ENCODE peak calls at places on chromosomes 12 and 14, in nine cellular contexts. W is AG09319, U is BE2C, L is endothelial cell, K is fibroblast of mammary gland, Y is thoracic aorta, B is nephron progenitor cell, Z is A549, Q is lung. G is an unnamed sample.

GRCh38 chr14:74085047-74085637 is 386 bp downstream of the LIN52 start:
- DNase-seq in W (no peak), Z (peak), U (no peak), L (no peak), K (peak), B (peak), Q (no peak), Y (no peak), G (no peak)

GRCh38 chr14:23379331-23380196 is 2.7 kb downstream of the CMTM5 start:
- DNase-seq in Q (peak), Y (no peak), W (no peak), L (peak), Z (peak), B (peak), K (peak), U (peak), G (peak)

GRCh38 chr14:79514700-79515099 is 696.6 kb downstream of the DIO2 start:
- DNase-seq in Y (no peak), Z (no peak), W (no peak), B (no peak), U (no peak), L (no peak), K (peak), Q (no peak), G (no peak)

GRCh38 chr12:127966331-127966730 is 300.6 kb upstream of the TMEM132C start:
- DNase-seq in B (no peak), Y (no peak), W (no peak), U (no peak), L (no peak), K (no peak), Z (no peak), Q (no peak), G (no peak)

GRCh38 chr12:121128908-121129704 is 3.6 kb upstream of the P2RX7 start:
- DNase-seq in B (no peak), L (peak), K (peak), W (no peak), Q (peak), U (peak), Z (peak), Y (peak), G (peak)

GRCh38 chr12:125089626-125090025 is 24.4 kb downstream of the AACS start:
- DNase-seq in K (no peak), Y (no peak), W (no peak), B (no peak), U (no peak), Q (no peak), Z (no peak), L (no peak), G (no peak)

GRCh38 chr12:16526693-16527092 is 79.3 kb downstream of the LMO3 start:
- DNase-seq in Z (no peak), Y (no peak), K (peak), Q (no peak), B (no peak), L (no peak), U (no peak), W (peak), G (no peak)

GRCh38 chr12:38399711-38400205 is 83.2 kb downstream of the ALG10B start:
- DNase-seq in Q (no peak), W (no peak), U (no peak), B (no peak), L (no peak), K (no peak), Z (no peak), Y (no peak), G (no peak)

GRCh38 chr14:92546347-92547053 is 32.9 kb downstream of the RIN3 start:
- DNase-seq in Z (peak), L (no peak), B (no peak), K (peak), U (no peak), Q (no peak), W (no peak), Y (no peak), G (no peak)

GRCh38 chr12:26711072-26711471 is 121.9 kb downstream of the ITPR2 start:
- DNase-seq in Q (no peak), Y (no peak), U (no peak), B (no peak), Z (no peak), W (peak), K (no peak), L (no peak), G (no peak)

GRCh38 chr14:75926431-75926830 is 55.4 kb downstream of the TGFB3 start:
- DNase-seq in Q (no peak), Z (no peak), Y (no peak), W (no peak), K (peak), U (no peak), L (no peak), B (no peak), G (no peak)

GRCh38 chr12:53180270-53180930 is at the start of the genes CSAD and ZNF740:
- DNase-seq in B (peak), Q (peak), Y (peak), K (peak), U (peak), W (peak), L (peak), Z (peak), G (peak)

GRCh38 chr12:102501773-102502172 is 21.4 kb upstream of the IGF1 start:
- DNase-seq in L (no peak), Y (no peak), Q (no peak), Z (no peak), K (no peak), U (no peak), W (no peak), B (no peak), G (no peak)

GRCh38 chr12:89225808-89226368 is 126.4 kb downstream of the DUSP6 start:
- DNase-seq in L (no peak), Y (no peak), U (no peak), B (no peak), K (peak), Q (peak), W (peak), Z (no peak), G (no peak)

GRCh38 chr12:107385518-107385917 is 292.2 kb upstream of the CRY1 start:
- DNase-seq in L (no peak), W (no peak), B (no peak), K (peak), Q (no peak), U (no peak), Z (no peak), Y (no peak), G (no peak)

GRCh38 chr14:46574976-46575375 is 76.6 kb downstream of the RPL10L start:
- DNase-seq in U (no peak), L (no peak), B (no peak), Y (no peak), K (no peak), Z (no peak), Q (no peak), W (no peak), G (no peak)

GRCh38 chr14:53993920-53994607 is 37.4 kb upstream of the BMP4 start:
- DNase-seq in K (no peak), L (no peak), Y (no peak), W (no peak), Q (no peak), B (no peak), U (no peak), Z (no peak), G (no peak)

GRCh38 chr12:752673-753400 is 458 bp downstream of the WNK1 start:
- DNase-seq in B (peak), Z (no peak), W (peak), L (peak), Q (peak), U (peak), Y (no peak), K (peak), G (no peak)

GRCh38 chr14:92651106-92651792 is 97.2 kb downstream of the LGMN start:
- DNase-seq in U (no peak), Q (peak), Y (no peak), L (no peak), K (peak), B (no peak), Z (no peak), W (no peak), G (peak)

GRCh38 chr12:30827406-30828055 is 72.8 kb upstream of the CAPRIN2 start:
- DNase-seq in Y (no peak), L (no peak), Q (no peak), Z (no peak), K (no peak), W (no peak), U (no peak), B (no peak), G (no peak)

GRCh38 chr14:73176673-73177072 is 40.4 kb downstream of the PSEN1 start:
- DNase-seq in L (no peak), Y (no peak), B (no peak), Q (no peak), U (no peak), W (no peak), Z (no peak), K (peak), G (no peak)

GRCh38 chr12:106759526-106760183 is 14.8 kb upstream of the RIC8B start:
- DNase-seq in L (no peak), B (peak), Z (no peak), W (no peak), U (no peak), K (peak), Q (no peak), Y (no peak), G (no peak)

GRCh38 chr12:56634837-56635538 is 4.9 kb upstream of the BAZ2A start:
- DNase-seq in B (peak), Y (no peak), Q (peak), U (peak), W (no peak), L (peak), Z (peak), K (peak), G (peak)

GRCh38 chr12:9347328-9348127 is 139.3 kb upstream of the PZP start:
- DNase-seq in U (no peak), Y (no peak), Q (no peak), B (no peak), Z (no peak), L (no peak), W (no peak), K (peak), G (no peak)

GRCh38 chr12:53696285-53696654 is 20.4 kb upstream of the ATP5MC2 start:
- DNase-seq in W (no peak), Q (peak), U (peak), K (peak), Z (peak), Y (no peak), B (peak), L (peak), G (no peak)

GRCh38 chr12:92051441-92051840 is 94.2 kb downstream of the BTG1 start:
- DNase-seq in L (no peak), B (no peak), W (no peak), Z (no peak), K (no peak), U (no peak), Y (no peak), Q (no peak), G (no peak)

GRCh38 chr14:75147423-75148071 is 20.7 kb upstream of the NEK9 start:
- DNase-seq in Z (no peak), K (peak), Q (peak), W (peak), U (no peak), Y (no peak), B (peak), L (peak), G (no peak)

GRCh38 chr12:115920395-115921183 is 356.9 kb downstream of the MED13L start:
- DNase-seq in Y (no peak), U (no peak), B (no peak), K (no peak), Z (no peak), Q (no peak), W (no peak), L (no peak), G (no peak)

GRCh38 chr14:33512201-33512600 is 438.7 kb downstream of the EGLN3 start:
- DNase-seq in W (no peak), Y (no peak), B (no peak), Q (no peak), L (no peak), U (no peak), Z (no peak), K (peak), G (no peak)

GRCh38 chr14:102000902-102001301 is 36.5 kb downstream of the DYNC1H1 start:
- DNase-seq in U (no peak), L (no peak), Q (no peak), W (no peak), K (no peak), Y (no peak), B (no peak), Z (no peak), G (no peak)

GRCh38 chr12:123780956-123781355 is 18.9 kb downstream of the DNAH10 start:
- DNase-seq in W (no peak), Y (no peak), Q (no peak), Z (no peak), L (no peak), U (no peak), B (no peak), K (no peak), G (no peak)

GRCh38 chr12:90910958-90911357 is 44.0 kb downstream of the CCER1 start:
- DNase-seq in K (no peak), W (no peak), Y (no peak), L (no peak), U (no peak), Z (no peak), Q (no peak), B (no peak), G (no peak)

GRCh38 chr14:61238611-61239010 is 42.5 kb downstream of the TMEM30B start:
- DNase-seq in Z (no peak), Y (no peak), Q (no peak), W (no peak), K (no peak), L (no peak), U (no peak), B (no peak), G (no peak)

GRCh38 chr14:93800038-93800937 is 12.0 kb upstream of the PRIMA1 start:
- DNase-seq in K (peak), Z (no peak), W (no peak), Q (no peak), B (no peak), Y (no peak), U (no peak), L (no peak), G (no peak)

GRCh38 chr14:93799617-93800016 is 11.3 kb upstream of the PRIMA1 start:
- DNase-seq in W (no peak), Q (no peak), L (no peak), K (no peak), U (no peak), B (no peak), Z (no peak), Y (no peak), G (no peak)

DNA sequence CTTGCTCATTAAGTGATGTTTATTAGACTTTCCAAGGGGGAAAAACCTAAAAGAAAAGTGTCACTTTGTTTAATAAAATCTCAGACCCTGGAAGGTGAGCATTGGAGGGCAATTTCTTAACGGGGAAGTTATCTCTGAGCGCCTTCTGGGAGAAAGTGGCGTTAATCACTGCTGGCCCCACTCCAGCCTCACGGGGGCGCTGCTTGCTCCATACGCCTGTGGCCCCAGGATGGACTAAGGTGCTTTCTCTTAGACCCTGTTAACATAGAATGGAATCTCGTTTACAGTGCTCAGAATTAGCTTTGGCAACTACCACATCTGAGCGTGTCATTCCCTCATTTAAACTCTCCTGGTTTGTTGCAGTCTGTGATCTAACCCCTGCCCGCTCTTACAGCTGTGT is 16.4 kb upstream of the PRIMA1 start:
- DNase-seq in Z (no peak), Q (no peak), W (no peak), K (no peak), L (no peak), U (no peak), B (no peak), Y (no peak), G (no peak)
- TF ChIP-seq CTCF in Z (no peak), Q (no peak), W (no peak), K (no peak), L (peak), U (peak), B (peak), Y (no peak), G (no peak)

GRCh38 chr12:64222011-64222765 is at the start of gene KICS2:
- DNase-seq in B (peak), K (peak), U (peak), W (peak), Y (peak), Q (peak), Z (peak), L (peak), G (peak)
- TF ChIP-seq CTCF in B (no peak), K (no peak), U (no peak), W (no peak), Y (no peak), Q (no peak), Z (no peak), L (no peak), G (no peak)

GRCh38 chr14:36647827-36648753 is 13.6 kb upstream of the PAX9 start:
- DNase-seq in K (peak), U (no peak), Z (peak), Q (no peak), L (peak), B (peak), Y (no peak), W (no peak), G (no peak)
- TF ChIP-seq CTCF in K (peak), U (peak), Z (peak), Q (no peak), L (no peak), B (peak), Y (peak), W (peak), G (no peak)

GRCh38 chr12:6949063-6949594 is 2.0 kb upstream of the PTPN6 start:
- DNase-seq in Z (no peak), W (no peak), Y (no peak), Q (no peak), L (no peak), U (no peak), B (no peak), K (no peak), G (no peak)
- TF ChIP-seq CTCF in Z (no peak), W (no peak), Y (no peak), Q (no peak), L (no peak), U (no peak), B (no peak), K (no peak), G (no peak)

DNA sequence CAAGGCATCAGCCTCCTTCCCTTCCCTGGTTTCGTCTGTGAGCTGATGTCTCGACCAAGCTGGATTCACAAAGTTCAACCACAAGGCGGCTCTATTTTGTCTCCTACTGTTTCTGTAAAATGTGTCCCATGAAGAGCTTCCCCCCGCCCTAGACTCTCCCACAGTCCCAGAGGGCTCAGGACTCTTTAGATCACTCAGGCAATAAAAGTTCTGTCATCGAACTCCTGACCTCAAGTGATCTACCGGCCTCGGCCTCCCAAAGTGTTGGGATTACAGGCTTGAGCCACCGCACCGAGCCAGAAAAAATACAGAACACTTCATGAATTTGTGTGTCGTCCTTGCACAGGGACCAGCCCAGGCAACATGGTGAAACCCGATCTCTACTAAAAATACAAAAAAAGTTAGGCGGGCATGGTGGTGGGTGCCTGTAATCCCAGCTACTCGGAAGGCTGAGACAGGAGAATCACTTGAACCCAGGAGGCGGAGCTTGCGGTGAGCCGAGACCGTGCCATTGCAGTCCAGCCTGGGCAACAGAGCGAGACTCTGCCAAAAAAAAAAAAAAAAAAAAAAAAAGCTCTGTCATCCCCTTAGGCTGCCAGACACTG is 149.4 kb downstream of the BCL11B start:
- DNase-seq in U (no peak), Y (no peak), Q (peak), B (peak), W (no peak), K (no peak), Z (no peak), L (no peak), G (no peak)
- TF ChIP-seq CTCF in U (no peak), Y (no peak), Q (no peak), B (no peak), W (no peak), K (no peak), Z (no peak), L (no peak), G (no peak)

GRCh38 chr12:58656254-58657009 is 263.9 kb downstream of the LRIG3 start:
- DNase-seq in Q (no peak), Z (no peak), L (no peak), K (no peak), Y (no peak), B (no peak), W (no peak), U (no peak), G (no peak)
- TF ChIP-seq CTCF in Q (no peak), Z (no peak), L (no peak), K (no peak), Y (no peak), B (no peak), W (no peak), U (no peak), G (no peak)

GRCh38 chr14:99187858-99188257 is 84.1 kb downstream of the BCL11B start:
- DNase-seq in Y (no peak), B (no peak), L (no peak), Q (no peak), W (no peak), U (no peak), Z (no peak), K (no peak), G (no peak)

GRCh38 chr14:99186956-99187690 is 84.9 kb downstream of the BCL11B start:
- DNase-seq in Y (no peak), K (no peak), Z (no peak), L (no peak), B (no peak), W (no peak), Q (no peak), U (no peak), G (no peak)

GRCh38 chr14:99189201-99189801 is 82.7 kb downstream of the BCL11B start:
- DNase-seq in Y (no peak), U (no peak), Z (no peak), Q (no peak), B (no peak), K (no peak), L (no peak), W (no peak), G (no peak)

GRCh38 chr14:99190696-99191662 is 81.0 kb downstream of the BCL11B start:
- DNase-seq in Z (no peak), W (no peak), B (no peak), Y (no peak), L (no peak), U (no peak), Q (no peak), K (no peak), G (no peak)

GRCh38 chr14:99188721-99189120 is 83.3 kb downstream of the BCL11B start:
- DNase-seq in U (no peak), B (no peak), L (peak), Z (no peak), K (no peak), Y (no peak), W (no peak), Q (no peak), G (no peak)
- TF ChIP-seq CTCF in U (no peak), B (peak), L (peak), Z (no peak), K (no peak), Y (no peak), W (no peak), Q (no peak), G (no peak)